ENCODE peak calls at places on chromosomes 4 and X, in four cellular contexts. I is IMR-90, C is H1, O is H9. S is an unnamed sample.

GRCh38 chr4:5292091-5292490 is 240.8 kb downstream of the STK32B start:
- DNase-seq in I (no peak), C (no peak), O (no peak), S (no peak)

GRCh38 chr4:65654976-65655375 is 15.3 kb downstream of the EPHA5 start:
- DNase-seq in C (no peak), O (no peak), I (no peak), S (no peak)

GRCh38 chr4:184402740-184403383 is 71.5 kb downstream of the IRF2 start:
- DNase-seq in O (no peak), I (no peak), C (no peak), S (no peak)

GRCh38 chrX:2538016-2538415 is 37.2 kb upstream of the DHRSX start:
- DNase-seq in C (no peak), O (no peak), I (no peak), S (no peak)

GRCh38 chr4:472881-473574 is 25.9 kb downstream of the ZNF721 start:
- DNase-seq in C (no peak), I (peak; percentile 0), O (no peak), S (peak; percentile 22)

GRCh38 chr4:87053064-87053693 is 118.4 kb downstream of the AFF1 start:
- DNase-seq in O (no peak), C (no peak), I (peak; percentile 53), S (no peak)

GRCh38 chr4:104066533-104066932 is 346.7 kb upstream of the TACR3 start:
- DNase-seq in I (no peak), O (no peak), C (no peak), S (peak; percentile 2)

GRCh38 chrX:12798601-12799000 is 7.4 kb downstream of the PRPS2 start:
- DNase-seq in I (peak; percentile 79), O (no peak), C (no peak), S (no peak)

GRCh38 chr4:8173641-8174242 is 15.1 kb upstream of the ABLIM2 start:
- DNase-seq in O (no peak), C (no peak), I (no peak), S (no peak)

GRCh38 chr4:8177544-8177943 is 18.9 kb upstream of the ABLIM2 start:
- DNase-seq in O (no peak), C (no peak), I (no peak), S (no peak)

GRCh38 chr4:8176547-8177399 is 18.2 kb upstream of the ABLIM2 start:
- DNase-seq in I (peak; percentile 52), O (peak; percentile 84), C (peak; percentile 41), S (peak; percentile 82)

GRCh38 chr4:8175686-8176085 is 17.1 kb upstream of the ABLIM2 start:
- DNase-seq in C (no peak), O (no peak), I (no peak), S (no peak)

DNA sequence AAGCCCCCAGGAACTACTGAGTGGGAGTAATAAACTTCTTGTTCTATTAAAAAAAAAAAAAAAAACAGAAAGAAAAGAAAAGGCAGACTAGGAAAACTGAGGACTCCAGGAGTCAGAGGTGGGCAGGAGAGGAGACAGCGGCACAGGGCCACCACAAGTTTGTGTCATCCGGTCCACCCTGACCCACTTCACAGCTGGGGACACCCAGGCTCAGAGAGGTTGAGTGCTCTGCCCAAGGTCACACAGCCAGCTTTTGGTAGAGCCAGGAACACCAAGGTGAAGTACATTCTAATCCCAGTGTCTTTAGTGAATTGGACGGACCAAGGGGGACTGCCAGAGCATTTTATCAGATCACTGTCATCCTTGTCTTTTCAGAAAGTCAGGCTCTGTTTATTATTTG is 16.4 kb upstream of the ABLIM2 start:
- DNase-seq in I (no peak), C (no peak), O (no peak), S (no peak)
- H3K56ac ChIP-seq in I (no peak overlapping the region), C (no peak overlapping the region), O (no peak overlapping the region), S (no peak overlapping the region)

DNA sequence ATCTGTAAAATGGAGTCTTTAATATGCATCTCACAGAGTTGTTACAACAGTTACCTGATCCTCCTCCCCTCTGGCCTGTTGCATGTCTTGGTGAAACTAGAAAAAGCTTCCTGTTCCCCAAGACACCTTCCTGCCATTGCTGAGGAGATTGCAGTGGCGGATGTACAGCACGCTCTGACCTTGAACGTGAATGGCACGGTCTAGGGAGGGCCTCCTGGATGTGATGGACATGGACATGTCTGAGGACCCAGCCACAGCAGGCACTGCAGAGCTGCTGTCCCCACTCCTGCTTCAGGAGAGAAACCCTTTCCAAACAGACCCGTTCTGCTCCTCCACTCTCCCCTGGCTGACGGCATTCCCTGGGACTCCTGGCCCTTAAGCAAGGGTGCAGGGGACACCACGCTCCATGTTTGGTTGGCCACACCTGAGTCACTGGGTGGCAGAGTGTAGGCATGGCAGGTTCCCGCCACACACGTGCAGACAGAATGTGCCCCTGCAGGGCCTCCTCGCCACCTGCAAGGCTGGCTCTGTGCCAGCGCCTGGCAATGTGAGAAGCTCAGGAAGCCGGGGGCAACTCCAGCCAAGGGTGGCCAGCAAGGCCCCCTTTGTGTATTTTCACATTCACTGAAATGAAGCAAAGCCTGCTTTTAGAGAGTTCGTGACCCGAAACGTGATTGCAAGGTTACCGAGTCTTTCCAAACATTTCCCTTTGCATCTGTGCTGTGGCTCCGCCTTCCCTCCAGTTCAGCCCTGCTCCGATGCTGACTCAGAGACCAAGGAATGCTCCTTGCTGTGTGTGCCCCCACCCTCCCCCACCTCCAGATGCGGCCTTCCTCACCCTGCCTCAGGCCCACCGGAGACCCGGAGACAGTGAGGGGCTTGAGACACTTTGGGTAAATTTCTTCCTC is 46.0 kb downstream of the HTRA3 start:
- DNase-seq in I (peak; percentile 89), O (peak; percentile 69), C (no peak), S (peak; percentile 81)
- H2BK5ac ChIP-seq in I (no peak overlapping the region), O (no peak overlapping the region), C (peak overlapping the region; percentile 18), S (no peak overlapping the region)

GRCh38 chrX:137566746-137567473 is 983 bp downstream of the ZIC3 start:
- DNase-seq in C (no peak), I (no peak), O (no peak), S (peak; percentile 25)

GRCh38 chrX:137565318-137565904 is 516 bp upstream of the ZIC3 start:
- DNase-seq in I (no peak), C (no peak), O (no peak), S (no peak)

GRCh38 chrX:137563681-137564651 is 2.0 kb upstream of the ZIC3 start:
- DNase-seq in I (no peak), O (peak; percentile 65), C (no peak), S (peak; percentile 82)

GRCh38 chrX:137567474-137568232 is 1.7 kb downstream of the ZIC3 start:
- DNase-seq in I (no peak), O (peak; percentile 27), C (no peak), S (peak; percentile 34)

GRCh38 chrX:137565921-137566745 is at the start of gene ZIC3:
- DNase-seq in I (no peak), C (no peak), O (peak; percentile 88), S (peak; percentile 91)
- H3K9ac ChIP-seq in I (no peak within 1 kb of the TSS), C (peak within 1 kb of the TSS; percentile 79), O (peak within 1 kb of the TSS; percentile 81), S (peak within 1 kb of the TSS; percentile 93)

DNA sequence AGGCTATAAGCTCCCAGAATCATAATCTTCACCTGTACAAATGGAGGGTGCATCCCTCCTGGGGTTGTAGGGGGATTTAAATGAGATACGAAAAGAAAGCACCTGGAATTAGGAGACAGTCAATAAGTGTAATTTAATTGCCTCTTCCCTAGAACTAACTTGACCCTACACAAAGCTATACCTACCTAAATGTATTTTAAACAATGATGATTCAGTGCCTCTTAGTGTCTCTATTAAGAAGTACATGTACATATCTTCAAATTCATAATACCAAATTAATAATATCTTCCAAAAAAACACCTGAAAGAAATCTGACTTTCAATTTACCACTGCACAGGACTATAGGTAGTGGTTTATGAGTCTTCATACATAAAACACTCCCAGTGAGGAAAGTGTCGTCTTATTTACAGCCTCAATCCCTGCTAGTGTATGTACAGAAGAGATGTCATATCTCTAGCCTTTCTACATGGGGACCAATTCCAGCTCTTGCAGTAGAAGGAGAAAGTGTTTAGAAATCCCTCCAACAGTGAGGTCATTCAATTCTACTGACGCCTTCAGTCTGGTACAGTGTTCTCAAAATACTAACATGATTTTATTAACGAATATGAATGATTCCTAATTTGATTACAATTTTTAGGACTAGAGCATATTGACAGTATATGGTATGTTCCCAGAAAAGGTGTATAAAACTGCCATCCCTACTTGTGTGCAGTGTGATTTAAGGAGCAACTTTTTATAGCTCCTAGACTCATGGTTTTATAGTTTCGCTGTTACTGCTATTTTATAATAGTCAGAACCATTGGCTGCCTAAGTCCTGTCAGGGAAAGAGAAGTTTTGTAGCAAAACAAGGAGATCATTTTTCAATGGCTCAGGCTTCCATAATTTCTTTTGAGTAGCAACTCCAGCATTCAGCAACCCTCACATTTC is 282.7 kb downstream of the UNC5C start:
- DNase-seq in O (no peak), I (no peak), C (no peak), S (no peak)
- H3K56ac ChIP-seq in O (no peak overlapping the region), I (no peak overlapping the region), C (no peak overlapping the region), S (no peak overlapping the region)